ENCODE peak calls at places on chromosomes 7 and 10, in ten cellular contexts. W, B, X, N, G, Q, J, E, P and Z are unnamed samples.

GRCh38 chr7:78018541-78019456 is 220.2 kb downstream of the PHTF2 start:
- DNase-seq in W (peak), B (no peak), X (peak), N (peak), G (peak), Q (no peak), J (peak), E (peak), P (peak), Z (peak)

GRCh38 chr10:101266396-101267298 is 37.4 kb upstream of the LBX1 start:
- DNase-seq in W (no peak), B (no peak), X (no peak), N (no peak), G (no peak), Q (no peak), J (no peak), E (no peak), P (no peak), Z (no peak)

GRCh38 chr7:151693140-151693539 is 173.4 kb upstream of the RHEB start:
- DNase-seq in W (no peak), B (no peak), X (no peak), N (no peak), G (no peak), Q (no peak), J (no peak), E (peak), P (no peak), Z (no peak)

GRCh38 chr7:127713758-127714157 is 61.8 kb downstream of the SND1 start:
- DNase-seq in W (no peak), B (no peak), X (no peak), N (no peak), G (no peak), Q (no peak), J (no peak), E (no peak), P (no peak), Z (no peak)

GRCh38 chr10:116287906-116288501 is 15.0 kb upstream of the GFRA1 start:
- DNase-seq in W (peak), B (no peak), X (peak), N (peak), G (peak), Q (peak), J (peak), E (no peak), P (no peak), Z (peak)

GRCh38 chr10:80530251-80530650 is 7.5 kb upstream of the SH2D4B start:
- DNase-seq in W (no peak), B (no peak), X (no peak), N (peak), G (no peak), Q (no peak), J (peak), E (peak), P (no peak), Z (peak)

GRCh38 chr10:77321868-77322267 is 315.7 kb downstream of the KCNMA1 start:
- DNase-seq in W (no peak), B (no peak), X (no peak), N (no peak), G (no peak), Q (no peak), J (peak), E (no peak), P (no peak), Z (no peak)

GRCh38 chr10:86017841-86018734 is 348.5 kb downstream of the GRID1 start:
- DNase-seq in W (no peak), B (no peak), X (no peak), N (peak), G (no peak), Q (no peak), J (no peak), E (no peak), P (peak), Z (no peak)

GRCh38 chr10:104862-105565 is 30.2 kb upstream of the ZMYND11 start:
- DNase-seq in W (no peak), B (no peak), X (no peak), N (no peak), G (no peak), Q (no peak), J (no peak), E (no peak), P (no peak), Z (no peak)

GRCh38 chr7:71206183-71206582 is 74.2 kb downstream of the GALNT17 start:
- DNase-seq in W (no peak), B (no peak), X (no peak), N (no peak), G (no peak), Q (no peak), J (no peak), E (no peak), P (no peak), Z (no peak)

GRCh38 chr7:156943091-156944041 is 6.1 kb upstream of the NOM1 start:
- DNase-seq in W (no peak), B (no peak), X (peak), N (no peak), G (no peak), Q (no peak), J (no peak), E (no peak), P (no peak), Z (no peak)

GRCh38 chr7:27300401-27300800 is 57.8 kb downstream of the EVX1 start:
- DNase-seq in W (no peak), B (no peak), X (no peak), N (no peak), G (no peak), Q (no peak), J (no peak), E (no peak), P (no peak), Z (peak)

GRCh38 chr10:287814-288213 is 152.6 kb downstream of the ZMYND11 start:
- DNase-seq in W (no peak), B (no peak), X (peak), N (no peak), G (peak), Q (no peak), J (no peak), E (no peak), P (no peak), Z (peak)

DNA sequence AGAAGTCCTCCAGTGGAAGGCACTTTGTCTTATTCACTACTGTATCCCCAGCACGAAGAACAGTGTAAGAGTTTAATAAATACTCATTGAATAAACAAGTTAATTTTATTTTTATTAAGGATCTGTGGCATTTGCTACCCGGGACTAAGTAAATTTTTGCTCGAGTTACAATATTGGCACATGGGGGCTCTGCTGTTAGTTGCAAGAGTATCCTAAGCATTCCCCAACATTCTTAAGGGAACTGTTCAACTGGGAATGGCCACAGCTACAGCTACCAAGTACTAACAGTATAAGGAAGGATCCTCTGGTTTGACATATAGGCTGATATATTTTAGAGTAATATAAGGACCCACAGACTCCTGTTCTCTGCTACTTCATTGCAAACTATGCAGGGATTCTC is 8.7 kb upstream of the LRRTM3 start:
- DNase-seq in W (no peak), B (no peak), X (peak), N (no peak), G (peak), Q (no peak), J (no peak), E (no peak), P (no peak), Z (no peak)
- TF ChIP-seq CTCF in W (no peak), B (no peak), X (peak), N (no peak), G (peak), Q (no peak), J (no peak), E (no peak), P (no peak), Z (no peak)

DNA sequence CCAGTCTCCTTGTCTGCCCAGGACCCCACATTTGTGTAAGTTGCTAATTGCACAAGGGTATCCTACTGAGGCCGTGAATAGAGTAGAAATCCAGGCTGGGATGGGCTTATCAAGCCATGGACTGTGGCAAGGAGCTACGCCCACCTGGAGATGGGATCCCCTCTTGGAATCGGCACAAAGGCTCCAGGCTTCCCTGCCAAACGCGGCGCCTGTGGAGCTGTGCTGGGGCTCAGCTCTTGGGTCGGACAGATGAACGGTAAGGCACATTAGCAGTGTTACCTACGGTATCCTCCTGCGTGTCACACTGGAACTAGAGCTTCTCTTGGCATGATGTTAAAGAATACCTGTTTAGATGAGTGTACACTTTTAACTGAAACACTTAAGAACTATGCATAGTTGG is 196.7 kb downstream of the CELF2 start:
- DNase-seq in W (no peak), B (no peak), X (no peak), N (no peak), G (no peak), Q (no peak), J (no peak), E (no peak), P (no peak), Z (no peak)
- H3K4me3 ChIP-seq in W (no peak), B (no peak), X (no peak), N (no peak), G (no peak), Q (no peak), J (no peak), E (no peak), P (no peak), Z (no peak)

DNA sequence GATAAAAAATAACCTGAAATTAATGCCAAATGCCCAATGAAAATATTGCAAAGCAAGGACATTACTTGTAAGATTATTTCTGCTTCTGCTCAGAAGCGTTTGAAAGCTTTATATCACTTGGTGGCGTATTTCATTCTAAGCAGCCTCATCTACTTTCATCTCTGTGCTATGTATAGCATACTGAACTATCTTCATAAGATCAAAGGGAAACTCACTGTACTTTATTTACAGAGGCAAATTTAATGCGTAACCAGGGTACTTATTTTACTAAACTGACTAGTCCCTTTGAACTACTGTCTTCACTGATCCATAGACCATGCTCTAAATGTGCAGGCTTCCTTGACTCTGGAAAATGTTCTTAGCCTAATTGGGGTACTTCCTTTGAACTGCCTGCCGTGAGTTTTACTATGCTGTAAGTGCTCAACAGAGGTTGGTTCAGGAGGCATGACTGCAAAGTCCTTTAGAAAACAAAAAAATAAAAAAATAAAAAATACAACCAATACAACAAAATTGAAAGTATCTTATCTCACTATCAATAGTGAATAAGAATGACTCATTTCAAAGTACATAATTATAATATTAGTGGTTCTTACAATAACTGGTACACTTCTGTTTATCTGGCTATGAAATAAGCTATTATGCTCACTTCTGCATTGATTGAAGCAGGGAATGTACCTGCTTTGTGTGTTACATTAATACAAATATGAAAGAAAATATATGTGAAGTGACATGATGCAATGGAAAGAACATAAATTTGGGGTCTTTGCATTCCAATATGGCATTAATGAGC is 41.0 kb upstream of the TSPAN12 start:
- DNase-seq in W (no peak), B (no peak), X (no peak), N (no peak), G (no peak), Q (no peak), J (no peak), E (no peak), P (no peak), Z (no peak)
- TF ChIP-seq CTCF in W (no peak), B (no peak), X (no peak), N (no peak), G (no peak), Q (no peak), J (no peak), E (no peak), P (no peak), Z (no peak)

DNA sequence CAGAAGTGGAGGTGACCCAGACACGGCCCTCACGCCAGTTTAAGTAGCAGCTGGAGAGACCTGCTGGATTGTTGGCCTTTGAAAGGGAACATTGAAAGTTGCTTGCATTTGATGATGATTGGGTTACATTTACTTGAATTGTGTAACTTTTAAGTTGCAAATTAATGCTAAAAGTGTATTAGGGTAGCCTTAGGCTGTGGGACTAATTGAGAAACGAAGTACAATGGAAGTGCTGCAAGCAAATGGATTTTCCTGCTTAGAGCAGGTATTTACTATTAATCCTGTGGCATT is 25.7 kb downstream of the CDK14 start:
- DNase-seq in W (no peak), B (no peak), X (peak), N (no peak), G (peak), Q (no peak), J (no peak), E (no peak), P (no peak), Z (no peak)
- H3K4me3 ChIP-seq in W (no peak), B (no peak), X (peak), N (no peak), G (peak), Q (no peak), J (no peak), E (no peak), P (no peak), Z (no peak)

GRCh38 chr10:124671486-124672075 is 72.6 kb downstream of the FAM53B start:
- DNase-seq in W (no peak), B (no peak), X (peak), N (no peak), G (peak), Q (no peak), J (no peak), E (peak), P (no peak), Z (peak)
- TF ChIP-seq CTCF in W (no peak), B (no peak), X (peak), N (no peak), G (peak), Q (no peak), J (no peak), E (peak), P (peak), Z (no peak)